ENCODE peak calls at places on chromosomes 13 and 19, in six cellular contexts. One of them, this sample, is unnamed.

GRCh38 chr19:2722541-2723344 is 1.6 kb upstream of the DIRAS1 start:
- DNase-seq in T-helper 1 cell: no peak
- DNase-seq in HS-5: peak; percentile 40
- DNase-seq in BE2C: peak; percentile 56
- DNase-seq in stimulated activated CD8-positive, alpha-beta memory T cell treated with anti-CD3 and anti-CD28 coated beads, Interleukin-12 subunit alpha, Interleukin-12 subunit beta, amount 100 ng/mL, for 4 hours: no peak
- DNase-seq in brain microvascular endothelial cell: peak; percentile 67
- DNase-seq in this sample: no peak

GRCh38 chr13:33723772-33724435 is 94.0 kb upstream of the RFC3 start:
- DNase-seq in T-helper 1 cell: peak; percentile 52
- DNase-seq in HS-5: no peak
- DNase-seq in BE2C: peak; percentile 78
- DNase-seq in stimulated activated CD8-positive, alpha-beta memory T cell treated with anti-CD3 and anti-CD28 coated beads, Interleukin-12 subunit alpha, Interleukin-12 subunit beta, amount 100 ng/mL, for 4 hours: no peak
- DNase-seq in brain microvascular endothelial cell: peak; percentile 84
- DNase-seq in this sample: peak; percentile 79

GRCh38 chr13:112532837-112533745 is 54.9 kb downstream of the TUBGCP3 start:
- DNase-seq in T-helper 1 cell: no peak
- DNase-seq in HS-5: no peak
- DNase-seq in BE2C: peak; percentile 81
- DNase-seq in stimulated activated CD8-positive, alpha-beta memory T cell treated with anti-CD3 and anti-CD28 coated beads, Interleukin-12 subunit alpha, Interleukin-12 subunit beta, amount 100 ng/mL, for 4 hours: no peak
- DNase-seq in brain microvascular endothelial cell: no peak
- DNase-seq in this sample: no peak

GRCh38 chr13:107977175-107977574 is 238.2 kb downstream of the LIG4 start:
- DNase-seq in T-helper 1 cell: no peak
- DNase-seq in HS-5: no peak
- DNase-seq in BE2C: no peak
- DNase-seq in stimulated activated CD8-positive, alpha-beta memory T cell treated with anti-CD3 and anti-CD28 coated beads, Interleukin-12 subunit alpha, Interleukin-12 subunit beta, amount 100 ng/mL, for 4 hours: no peak
- DNase-seq in brain microvascular endothelial cell: no peak
- DNase-seq in this sample: no peak

GRCh38 chr13:24684600-24684998 is 4.4 kb downstream of the ATP12A start:
- DNase-seq in T-helper 1 cell: no peak
- DNase-seq in HS-5: no peak
- DNase-seq in BE2C: no peak
- DNase-seq in stimulated activated CD8-positive, alpha-beta memory T cell treated with anti-CD3 and anti-CD28 coated beads, Interleukin-12 subunit alpha, Interleukin-12 subunit beta, amount 100 ng/mL, for 4 hours: no peak
- DNase-seq in brain microvascular endothelial cell: no peak
- DNase-seq in this sample: peak; percentile 42

GRCh38 chr19:41705393-41706174 is 2.8 kb upstream of the CEACAM5 start:
- DNase-seq in T-helper 1 cell: no peak
- DNase-seq in HS-5: no peak
- DNase-seq in BE2C: no peak
- DNase-seq in stimulated activated CD8-positive, alpha-beta memory T cell treated with anti-CD3 and anti-CD28 coated beads, Interleukin-12 subunit alpha, Interleukin-12 subunit beta, amount 100 ng/mL, for 4 hours: no peak
- DNase-seq in brain microvascular endothelial cell: no peak
- DNase-seq in this sample: peak; percentile 17

GRCh38 chr13:49958321-49958720 is 22.2 kb upstream of the SPRYD7 start:
- DNase-seq in T-helper 1 cell: no peak
- DNase-seq in HS-5: no peak
- DNase-seq in BE2C: no peak
- DNase-seq in stimulated activated CD8-positive, alpha-beta memory T cell treated with anti-CD3 and anti-CD28 coated beads, Interleukin-12 subunit alpha, Interleukin-12 subunit beta, amount 100 ng/mL, for 4 hours: no peak
- DNase-seq in brain microvascular endothelial cell: no peak
- DNase-seq in this sample: no peak

GRCh38 chr19:35986664-35987570 is 8.1 kb upstream of the SDHAF1 start:
- DNase-seq in T-helper 1 cell: no peak
- DNase-seq in HS-5: no peak
- DNase-seq in BE2C: peak; percentile 76
- DNase-seq in stimulated activated CD8-positive, alpha-beta memory T cell treated with anti-CD3 and anti-CD28 coated beads, Interleukin-12 subunit alpha, Interleukin-12 subunit beta, amount 100 ng/mL, for 4 hours: no peak
- DNase-seq in brain microvascular endothelial cell: no peak
- DNase-seq in this sample: peak; percentile 47

GRCh38 chr19:42441047-42441440 is 1.7 kb downstream of the CXCL17 start:
- DNase-seq in T-helper 1 cell: peak; percentile 14
- DNase-seq in HS-5: no peak
- DNase-seq in BE2C: no peak
- DNase-seq in stimulated activated CD8-positive, alpha-beta memory T cell treated with anti-CD3 and anti-CD28 coated beads, Interleukin-12 subunit alpha, Interleukin-12 subunit beta, amount 100 ng/mL, for 4 hours: no peak
- DNase-seq in brain microvascular endothelial cell: no peak
- DNase-seq in this sample: peak; percentile 67

GRCh38 chr19:38889803-38890202 is 9.6 kb downstream of the SIRT2 start:
- DNase-seq in T-helper 1 cell: no peak
- DNase-seq in HS-5: no peak
- DNase-seq in BE2C: no peak
- DNase-seq in stimulated activated CD8-positive, alpha-beta memory T cell treated with anti-CD3 and anti-CD28 coated beads, Interleukin-12 subunit alpha, Interleukin-12 subunit beta, amount 100 ng/mL, for 4 hours: no peak
- DNase-seq in brain microvascular endothelial cell: no peak
- DNase-seq in this sample: no peak

GRCh38 chr13:32955881-32956594 is 60.2 kb upstream of the KL start:
- DNase-seq in T-helper 1 cell: no peak
- DNase-seq in HS-5: no peak
- DNase-seq in BE2C: no peak
- DNase-seq in stimulated activated CD8-positive, alpha-beta memory T cell treated with anti-CD3 and anti-CD28 coated beads, Interleukin-12 subunit alpha, Interleukin-12 subunit beta, amount 100 ng/mL, for 4 hours: no peak
- DNase-seq in brain microvascular endothelial cell: no peak
- DNase-seq in this sample: no peak

GRCh38 chr13:76527041-76527440 is 359.2 kb downstream of the KCTD12 start:
- DNase-seq in T-helper 1 cell: no peak
- DNase-seq in HS-5: no peak
- DNase-seq in BE2C: no peak
- DNase-seq in stimulated activated CD8-positive, alpha-beta memory T cell treated with anti-CD3 and anti-CD28 coated beads, Interleukin-12 subunit alpha, Interleukin-12 subunit beta, amount 100 ng/mL, for 4 hours: no peak
- DNase-seq in brain microvascular endothelial cell: no peak
- DNase-seq in this sample: no peak

GRCh38 chr13:73879346-73880020 is 254.7 kb downstream of the KLF12 start:
- DNase-seq in T-helper 1 cell: no peak
- DNase-seq in HS-5: no peak
- DNase-seq in BE2C: peak; percentile 14
- DNase-seq in stimulated activated CD8-positive, alpha-beta memory T cell treated with anti-CD3 and anti-CD28 coated beads, Interleukin-12 subunit alpha, Interleukin-12 subunit beta, amount 100 ng/mL, for 4 hours: no peak
- DNase-seq in brain microvascular endothelial cell: no peak
- DNase-seq in this sample: no peak

GRCh38 chr13:43805071-43805468 is 18.3 kb upstream of the ENOX1 start:
- DNase-seq in T-helper 1 cell: no peak
- DNase-seq in HS-5: peak; percentile 72
- DNase-seq in BE2C: no peak
- DNase-seq in stimulated activated CD8-positive, alpha-beta memory T cell treated with anti-CD3 and anti-CD28 coated beads, Interleukin-12 subunit alpha, Interleukin-12 subunit beta, amount 100 ng/mL, for 4 hours: no peak
- DNase-seq in brain microvascular endothelial cell: peak; percentile 93
- DNase-seq in this sample: peak; percentile 23

GRCh38 chr13:98014766-98015165 is 61.3 kb downstream of the IPO5 start:
- DNase-seq in T-helper 1 cell: no peak
- DNase-seq in HS-5: peak; percentile 53
- DNase-seq in BE2C: no peak
- DNase-seq in stimulated activated CD8-positive, alpha-beta memory T cell treated with anti-CD3 and anti-CD28 coated beads, Interleukin-12 subunit alpha, Interleukin-12 subunit beta, amount 100 ng/mL, for 4 hours: no peak
- DNase-seq in brain microvascular endothelial cell: peak; percentile 49
- DNase-seq in this sample: no peak

GRCh38 chr13:73677041-73677589 is 457.1 kb downstream of the KLF12 start:
- DNase-seq in T-helper 1 cell: no peak
- DNase-seq in HS-5: peak; percentile 28
- DNase-seq in BE2C: no peak
- DNase-seq in stimulated activated CD8-positive, alpha-beta memory T cell treated with anti-CD3 and anti-CD28 coated beads, Interleukin-12 subunit alpha, Interleukin-12 subunit beta, amount 100 ng/mL, for 4 hours: no peak
- DNase-seq in brain microvascular endothelial cell: peak; percentile 87
- DNase-seq in this sample: no peak

GRCh38 chr13:24348385-24348784 is 39.0 kb downstream of the C1QTNF9 start:
- DNase-seq in T-helper 1 cell: no peak
- DNase-seq in HS-5: no peak
- DNase-seq in BE2C: no peak
- DNase-seq in stimulated activated CD8-positive, alpha-beta memory T cell treated with anti-CD3 and anti-CD28 coated beads, Interleukin-12 subunit alpha, Interleukin-12 subunit beta, amount 100 ng/mL, for 4 hours: no peak
- DNase-seq in brain microvascular endothelial cell: no peak
- DNase-seq in this sample: no peak

GRCh38 chr13:112983428-112984196 is 14.6 kb downstream of the MCF2L start:
- DNase-seq in T-helper 1 cell: no peak
- DNase-seq in HS-5: no peak
- DNase-seq in BE2C: peak; percentile 40
- DNase-seq in stimulated activated CD8-positive, alpha-beta memory T cell treated with anti-CD3 and anti-CD28 coated beads, Interleukin-12 subunit alpha, Interleukin-12 subunit beta, amount 100 ng/mL, for 4 hours: no peak
- DNase-seq in brain microvascular endothelial cell: no peak
- DNase-seq in this sample: no peak

GRCh38 chr13:111525320-111526118 is 205.1 kb downstream of the TEX29 start:
- DNase-seq in T-helper 1 cell: no peak
- DNase-seq in HS-5: no peak
- DNase-seq in BE2C: no peak
- DNase-seq in stimulated activated CD8-positive, alpha-beta memory T cell treated with anti-CD3 and anti-CD28 coated beads, Interleukin-12 subunit alpha, Interleukin-12 subunit beta, amount 100 ng/mL, for 4 hours: no peak
- DNase-seq in brain microvascular endothelial cell: no peak
- DNase-seq in this sample: no peak

This sample was measured in GDM1.